ENCODE peak calls at places on chromosomes 11 and 22, in four cellular contexts. B, I, J and G are unnamed samples.

GRCh38 chr11:123454060-123454651 is 24.1 kb downstream of the GRAMD1B start:
- DNase-seq in B (no peak), J (no peak), I (no peak), G (peak; percentile 52)

GRCh38 chr11:61279934-61280656 is 15.0 kb downstream of the VWCE start:
- DNase-seq in J (peak; percentile 45), B (no peak), I (no peak), G (no peak)

GRCh38 chr11:121841487-121842167 is 274.4 kb downstream of the BLID start:
- DNase-seq in I (peak; percentile 95), J (peak; percentile 39), B (peak; percentile 34), G (no peak)

GRCh38 chr11:114160884-114161283 is 101.4 kb downstream of the ZBTB16 start:
- DNase-seq in I (no peak), B (no peak), J (no peak), G (no peak)

GRCh38 chr11:26709057-26709456 is 12.8 kb downstream of the SLC5A12 start:
- DNase-seq in B (no peak), J (no peak), I (no peak), G (no peak)

GRCh38 chr22:38167988-38168407 is 13.6 kb downstream of the PLA2G6 start:
- DNase-seq in B (no peak), J (no peak), I (no peak), G (no peak)

GRCh38 chr11:66880484-66881211 is 23.8 kb downstream of the LRFN4 start:
- DNase-seq in I (peak; percentile 72), B (no peak), J (peak; percentile 64), G (no peak)

GRCh38 chr11:124884340-124884739 is 13.3 kb downstream of the ROBO4 start:
- DNase-seq in B (no peak), I (no peak), J (no peak), G (no peak)

GRCh38 chr11:8989411-8989810 is 14.4 kb downstream of the NRIP3 start:
- DNase-seq in I (no peak), J (peak; percentile 22), B (peak; percentile 18), G (no peak)

GRCh38 chr11:33910261-33910959 is 18.5 kb upstream of the LMO2 start:
- DNase-seq in J (no peak), B (no peak), I (peak; percentile 57), G (no peak)

GRCh38 chr11:6695377-6695776 is 12.2 kb upstream of the MRPL17 start:
- DNase-seq in I (peak; percentile 37), B (peak; percentile 50), J (no peak), G (no peak)

GRCh38 chr22:17972385-17973181 is 51.8 kb downstream of the MICAL3 start:
- DNase-seq in J (peak; percentile 76), B (peak; percentile 87), I (peak; percentile 17), G (no peak)

GRCh38 chr11:112662554-112662953 is 298.7 kb upstream of the NCAM1 start:
- DNase-seq in B (no peak), I (no peak), J (no peak), G (no peak)

GRCh38 chr22:49710746-49711145 is 116.9 kb downstream of the BRD1 start:
- DNase-seq in J (no peak), I (no peak), B (no peak), G (peak; percentile 33)

GRCh38 chr22:31143537-31143936 is 3.2 kb upstream of the PLA2G3 start:
- DNase-seq in I (no peak), J (no peak), B (no peak), G (no peak)

GRCh38 chr11:76459846-76460245 is 15.0 kb downstream of the EMSY start:
- DNase-seq in B (no peak), I (no peak), J (no peak), G (no peak)

GRCh38 chr11:22431074-22431473 is 92.9 kb downstream of the SLC17A6 start:
- DNase-seq in B (no peak), J (peak; percentile 10), I (no peak), G (no peak)

GRCh38 chr11:22430286-22430685 is 92.1 kb downstream of the SLC17A6 start:
- DNase-seq in B (no peak), J (no peak), I (no peak), G (no peak)

GRCh38 chr11:22433066-22433450 is 94.9 kb downstream of the SLC17A6 start:
- DNase-seq in J (peak; percentile 8), I (no peak), B (no peak), G (no peak)

GRCh38 chr11:22433517-22433916 is 95.3 kb downstream of the SLC17A6 start:
- DNase-seq in J (no peak), I (no peak), B (no peak), G (no peak)

GRCh38 chr11:22432331-22433065 is 94.3 kb downstream of the SLC17A6 start:
- DNase-seq in B (no peak), I (no peak), J (peak; percentile 92), G (no peak)
- TF ChIP-seq CTCF in B (no peak), I (no peak), J (no peak), G (no peak)

GRCh38 chr22:48488611-48489456 is 1338.8 kb downstream of the BRD1 start:
- DNase-seq in J (peak; percentile 61), I (peak; percentile 57), B (no peak), G (no peak)

GRCh38 chr22:48490513-48491411 is 1336.9 kb downstream of the BRD1 start:
- DNase-seq in J (no peak), I (no peak), B (no peak), G (no peak)

GRCh38 chr22:48489551-48490512 is 1337.8 kb downstream of the BRD1 start:
- DNase-seq in B (peak; percentile 1), I (peak; percentile 40), J (no peak), G (no peak)

GRCh38 chr22:48486163-48486957 is 1341.3 kb downstream of the BRD1 start:
- DNase-seq in J (no peak), B (no peak), I (no peak), G (no peak)

GRCh38 chr22:48488149-48488551 is 1339.5 kb downstream of the BRD1 start:
- DNase-seq in B (no peak), I (no peak), J (no peak), G (no peak)
- TF ChIP-seq CTCF in B (no peak), I (peak; percentile 35), J (peak; percentile 20), G (no peak)

GRCh38 chr11:59769086-59769485 is 13.9 kb downstream of the STX3 start:
- DNase-seq in B (peak; percentile 6), I (no peak), J (no peak), G (no peak)
- TF ChIP-seq CTCF in B (no peak), I (no peak), J (no peak), G (no peak)

GRCh38 chr11:44939673-44940072 is 11.0 kb downstream of the TP53I11 start:
- DNase-seq in B (peak; percentile 10), J (peak; percentile 80), I (peak; percentile 72), G (no peak)
- TF ChIP-seq CTCF in B (peak; percentile 29), J (peak; percentile 68), I (peak; percentile 61), G (peak; percentile 46)

DNA sequence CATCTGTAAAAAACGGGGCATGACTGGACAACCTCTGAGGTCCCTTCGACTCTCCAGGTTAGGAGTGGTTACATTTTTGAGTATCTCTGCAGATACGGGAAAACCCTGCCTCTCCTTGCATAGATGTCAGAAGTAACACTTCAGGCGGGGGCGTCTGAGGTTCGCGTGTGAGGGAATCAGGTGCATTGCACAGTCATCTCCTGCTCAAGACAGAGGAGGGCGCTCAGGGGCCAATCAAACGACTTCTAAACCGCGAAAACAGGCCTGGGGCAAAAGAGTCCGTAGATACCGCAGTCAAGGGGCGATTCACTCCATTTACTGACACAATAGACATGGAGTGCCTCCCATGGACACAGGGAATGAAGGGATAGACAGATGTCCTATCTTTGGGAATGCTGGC is 31.7 kb downstream of the KIRREL3 start:
- DNase-seq in B (no peak), I (no peak), J (peak; percentile 89), G (no peak)
- TF ChIP-seq CTCF in B (no peak), I (no peak), J (peak; percentile 78), G (no peak)

GRCh38 chr11:75144716-75145014 is 6.2 kb upstream of the SLCO2B1 start:
- DNase-seq in I (no peak), B (no peak), J (no peak), G (no peak)

GRCh38 chr11:75143420-75143731 is 7.5 kb upstream of the SLCO2B1 start:
- DNase-seq in J (no peak), B (no peak), I (no peak), G (no peak)

GRCh38 chr11:75141166-75141565 is 9.7 kb upstream of the SLCO2B1 start:
- DNase-seq in I (no peak), J (no peak), B (no peak), G (no peak)

GRCh38 chr11:75140269-75141138 is 10.4 kb upstream of the SLCO2B1 start:
- DNase-seq in B (peak; percentile 27), J (peak; percentile 86), I (peak; percentile 69), G (no peak)

DNA sequence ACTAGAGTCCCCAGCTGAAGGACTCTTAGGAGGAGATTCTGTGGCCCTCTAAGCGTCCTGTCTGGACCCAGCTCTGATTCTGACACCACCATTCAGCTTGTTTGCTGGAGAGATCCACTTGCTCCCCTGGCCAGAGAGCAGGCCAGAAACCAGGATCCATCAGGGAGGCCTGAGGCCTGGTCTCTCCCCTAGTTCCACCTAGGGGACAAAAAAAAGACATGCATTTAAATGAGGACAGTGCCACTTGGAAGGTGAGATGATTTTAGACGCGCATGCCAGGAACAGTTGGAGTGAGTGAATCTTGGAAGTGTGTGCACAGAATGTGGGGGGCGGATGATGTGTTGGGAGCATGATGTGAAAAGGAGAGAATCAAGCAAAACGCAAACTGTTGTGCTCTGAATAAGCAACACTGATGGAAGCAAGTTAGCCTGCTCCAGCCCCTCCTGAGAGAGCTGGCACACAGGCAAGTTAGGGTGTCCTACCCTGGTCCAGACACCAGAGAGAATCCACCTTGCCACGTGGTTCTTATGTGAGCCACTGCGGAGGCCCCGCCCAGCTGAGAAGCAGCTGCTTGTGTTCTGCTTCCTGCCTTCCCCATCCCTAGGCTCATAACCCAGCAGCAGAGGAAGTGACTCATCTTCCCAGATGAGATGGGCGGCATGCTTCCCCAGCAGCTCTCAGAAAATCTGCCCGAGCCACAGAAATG is 8.0 kb upstream of the SLCO2B1 start:
- DNase-seq in J (peak; percentile 54), I (peak; percentile 98), B (peak; percentile 94), G (peak; percentile 93)
- TF ChIP-seq CTCF in J (no peak), I (no peak), B (no peak), G (no peak)

DNA sequence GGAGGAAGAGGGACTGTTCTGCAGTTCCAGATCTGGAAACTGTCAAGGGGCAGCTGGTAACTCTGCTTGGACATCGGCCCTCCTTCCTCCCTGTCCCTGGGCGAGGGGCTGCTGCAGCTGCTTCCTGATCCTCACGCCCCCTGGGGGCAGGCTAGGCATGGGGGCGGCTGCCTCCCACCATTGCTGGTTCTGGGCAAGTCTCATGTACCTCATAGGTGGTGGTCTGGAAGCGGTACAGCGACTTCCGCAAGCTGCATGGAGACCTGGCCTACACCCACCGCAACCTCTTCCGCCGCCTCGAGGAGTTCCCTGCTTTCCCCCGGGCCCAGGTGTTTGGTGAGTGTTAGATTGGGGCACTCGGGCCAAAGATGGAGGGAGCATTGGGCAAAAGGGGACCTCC is 5.0 kb downstream of the SNX15 start:
- DNase-seq in J (peak; percentile 46), I (no peak), B (no peak), G (no peak)
- TF ChIP-seq CTCF in J (peak; percentile 50), I (no peak), B (no peak), G (no peak)